ENCODE peak calls at places on chromosomes 7 and 10, in five cellular contexts. One of them, this sample, is unnamed.

GRCh38 chr7:20402297-20403230 is 71.9 kb downstream of the ITGB8 start:
- DNase-seq in heart left ventricle: no peak
- DNase-seq in HT1080: no peak
- DNase-seq in pons: peak
- DNase-seq in caudate nucleus: no peak
- DNase-seq in this sample: no peak

GRCh38 chr10:59236064-59236697 is 59.7 kb downstream of the PHYHIPL start:
- DNase-seq in caudate nucleus: no peak
- DNase-seq in HT1080: no peak
- DNase-seq in heart left ventricle: no peak
- DNase-seq in pons: no peak
- DNase-seq in this sample: no peak

GRCh38 chr7:860149-860548 is 16.2 kb upstream of the GET4 start:
- DNase-seq in pons: no peak
- DNase-seq in heart left ventricle: no peak
- DNase-seq in caudate nucleus: no peak
- DNase-seq in HT1080: no peak
- DNase-seq in this sample: no peak

GRCh38 chr7:144780071-144780608 is 55.7 kb downstream of the TPK1 start:
- DNase-seq in caudate nucleus: no peak
- DNase-seq in heart left ventricle: no peak
- DNase-seq in pons: no peak
- DNase-seq in HT1080: peak
- DNase-seq in this sample: peak

GRCh38 chr7:69812756-69813155 is 214.5 kb downstream of the AUTS2 start:
- DNase-seq in pons: no peak
- DNase-seq in HT1080: no peak
- DNase-seq in heart left ventricle: no peak
- DNase-seq in caudate nucleus: no peak
- DNase-seq in this sample: no peak

GRCh38 chr10:85791846-85792532 is 574.6 kb downstream of the GRID1 start:
- DNase-seq in caudate nucleus: no peak
- DNase-seq in heart left ventricle: no peak
- DNase-seq in HT1080: peak
- DNase-seq in pons: peak
- DNase-seq in this sample: peak

GRCh38 chr10:97037365-97038361 is 148.1 kb downstream of the SLIT1 start:
- DNase-seq in pons: peak
- DNase-seq in caudate nucleus: peak
- DNase-seq in heart left ventricle: peak
- DNase-seq in HT1080: peak
- DNase-seq in this sample: peak

GRCh38 chr10:115956225-115957009 is 316.6 kb downstream of the GFRA1 start:
- DNase-seq in pons: no peak
- DNase-seq in caudate nucleus: no peak
- DNase-seq in HT1080: peak
- DNase-seq in heart left ventricle: no peak
- DNase-seq in this sample: no peak

GRCh38 chr7:26705567-26705966 is 158.8 kb downstream of the SKAP2 start:
- DNase-seq in pons: no peak
- DNase-seq in caudate nucleus: no peak
- DNase-seq in HT1080: peak
- DNase-seq in heart left ventricle: no peak
- DNase-seq in this sample: peak

GRCh38 chr7:73354787-73355186 is 26.8 kb downstream of the FKBP6 start:
- DNase-seq in HT1080: no peak
- DNase-seq in pons: no peak
- DNase-seq in heart left ventricle: no peak
- DNase-seq in caudate nucleus: no peak
- DNase-seq in this sample: no peak

GRCh38 chr10:19788075-19788686 is 28.1 kb upstream of the PLXDC2 start:
- DNase-seq in pons: peak
- DNase-seq in caudate nucleus: no peak
- DNase-seq in HT1080: peak
- DNase-seq in heart left ventricle: no peak
- DNase-seq in this sample: peak

GRCh38 chr7:117014673-117015133 is 61.4 kb downstream of the ST7 start:
- DNase-seq in heart left ventricle: peak
- DNase-seq in caudate nucleus: no peak
- DNase-seq in pons: peak
- DNase-seq in HT1080: no peak
- DNase-seq in this sample: peak

GRCh38 chr7:22667562-22668239 is 59.3 kb upstream of the IL6 start:
- DNase-seq in caudate nucleus: no peak
- DNase-seq in HT1080: peak
- DNase-seq in heart left ventricle: no peak
- DNase-seq in pons: no peak
- DNase-seq in this sample: peak

GRCh38 chr10:70602665-70603438 is at the start of gene PRF1:
- DNase-seq in pons: no peak
- DNase-seq in HT1080: no peak
- DNase-seq in heart left ventricle: no peak
- DNase-seq in caudate nucleus: no peak
- DNase-seq in this sample: no peak

GRCh38 chr10:17993361-17993760 is 41.6 kb downstream of the SLC39A12 start:
- DNase-seq in caudate nucleus: no peak
- DNase-seq in heart left ventricle: no peak
- DNase-seq in HT1080: peak
- DNase-seq in pons: no peak
- DNase-seq in this sample: no peak

GRCh38 chr7:25720427-25720826 is 431.6 kb upstream of the NFE2L3 start:
- DNase-seq in caudate nucleus: no peak
- DNase-seq in pons: peak
- DNase-seq in HT1080: no peak
- DNase-seq in heart left ventricle: no peak
- DNase-seq in this sample: no peak

GRCh38 chr10:91694170-91694794 is 61.4 kb upstream of the PPP1R3C start:
- DNase-seq in HT1080: no peak
- DNase-seq in caudate nucleus: no peak
- DNase-seq in heart left ventricle: no peak
- DNase-seq in pons: no peak
- DNase-seq in this sample: no peak

GRCh38 chr7:123998921-123999320 is 33.9 kb downstream of the TMEM229A start:
- DNase-seq in HT1080: no peak
- DNase-seq in pons: no peak
- DNase-seq in caudate nucleus: no peak
- DNase-seq in heart left ventricle: no peak
- DNase-seq in this sample: no peak

GRCh38 chr10:49168821-49169495 is 19.2 kb downstream of the TMEM273 start:
- DNase-seq in pons: no peak
- DNase-seq in HT1080: peak
- DNase-seq in caudate nucleus: no peak
- DNase-seq in heart left ventricle: no peak
- DNase-seq in this sample: no peak

GRCh38 chr7:80618105-80618504 is 20.3 kb upstream of the CD36 start:
- DNase-seq in caudate nucleus: no peak
- DNase-seq in HT1080: no peak
- DNase-seq in pons: peak
- DNase-seq in heart left ventricle: no peak
- DNase-seq in this sample: no peak

GRCh38 chr7:142168746-142169145 is 57.2 kb downstream of the MGAM2 start:
- DNase-seq in caudate nucleus: no peak
- DNase-seq in heart left ventricle: no peak
- DNase-seq in HT1080: no peak
- DNase-seq in pons: no peak
- DNase-seq in this sample: no peak

GRCh38 chr10:120422459-120422858 is 34.6 kb upstream of the PLPP4 start:
- DNase-seq in HT1080: peak
- DNase-seq in heart left ventricle: no peak
- DNase-seq in caudate nucleus: no peak
- DNase-seq in pons: no peak
- DNase-seq in this sample: peak

GRCh38 chr7:130281227-130281626 is 11.7 kb upstream of the CPA4 start:
- DNase-seq in pons: no peak
- DNase-seq in caudate nucleus: no peak
- DNase-seq in heart left ventricle: no peak
- DNase-seq in HT1080: no peak
- DNase-seq in this sample: peak

GRCh38 chr10:96683065-96683464 is 37.2 kb downstream of the PIK3AP1 start:
- DNase-seq in pons: no peak
- DNase-seq in heart left ventricle: no peak
- DNase-seq in HT1080: peak
- DNase-seq in caudate nucleus: no peak
- DNase-seq in this sample: no peak

GRCh38 chr10:10792681-10793080 is 225.0 kb upstream of the CELF2 start:
- DNase-seq in caudate nucleus: no peak
- DNase-seq in HT1080: peak
- DNase-seq in heart left ventricle: no peak
- DNase-seq in pons: no peak
- DNase-seq in this sample: no peak

GRCh38 chr10:6141296-6142151 is 52.7 kb downstream of the RBM17 start:
- DNase-seq in heart left ventricle: peak
- DNase-seq in HT1080: peak
- DNase-seq in caudate nucleus: no peak
- DNase-seq in pons: peak
- DNase-seq in this sample: peak

GRCh38 chr7:34091330-34091917 is 186.1 kb downstream of the BMPER start:
- DNase-seq in pons: no peak
- DNase-seq in HT1080: peak
- DNase-seq in caudate nucleus: no peak
- DNase-seq in heart left ventricle: no peak
- DNase-seq in this sample: no peak

GRCh38 chr7:76074972-76075370 is 27.1 kb downstream of the MDH2 start:
- DNase-seq in HT1080: peak
- DNase-seq in pons: no peak
- DNase-seq in caudate nucleus: no peak
- DNase-seq in heart left ventricle: no peak
- DNase-seq in this sample: no peak

GRCh38 chr10:52678611-52679010 is 94.0 kb downstream of the MBL2 start:
- DNase-seq in pons: no peak
- DNase-seq in caudate nucleus: no peak
- DNase-seq in heart left ventricle: no peak
- DNase-seq in HT1080: no peak
- DNase-seq in this sample: no peak

GRCh38 chr7:67937717-67938191 is 941.1 kb downstream of the TYW1 start:
- DNase-seq in pons: peak
- DNase-seq in HT1080: peak
- DNase-seq in caudate nucleus: no peak
- DNase-seq in heart left ventricle: peak
- DNase-seq in this sample: peak